ENCODE peak calls at places on chromosomes 5 and 9, in four cellular contexts. One of them, this sample, is unnamed.

GRCh38 chr5:127389616-127390015 is 99.0 kb downstream of the MEGF10 start:
- DNase-seq in GM23338: no peak
- DNase-seq in heart right ventricle: no peak
- DNase-seq in testis: no peak
- DNase-seq in this sample: no peak

GRCh38 chr5:58849995-58850667 is 267.3 kb downstream of the RAB3C start:
- DNase-seq in heart right ventricle: no peak
- DNase-seq in GM23338: peak
- DNase-seq in testis: peak
- DNase-seq in this sample: peak

GRCh38 chr5:107058239-107058638 is 612.5 kb downstream of the EFNA5 start:
- DNase-seq in heart right ventricle: no peak
- DNase-seq in GM23338: no peak
- DNase-seq in testis: no peak
- DNase-seq in this sample: peak

GRCh38 chr5:138603521-138603920 is 28.3 kb upstream of the HSPA9 start:
- DNase-seq in GM23338: no peak
- DNase-seq in heart right ventricle: no peak
- DNase-seq in testis: no peak
- DNase-seq in this sample: peak

GRCh38 chr9:4207881-4208615 is 91.8 kb downstream of the GLIS3 start:
- DNase-seq in heart right ventricle: no peak
- DNase-seq in testis: no peak
- DNase-seq in GM23338: no peak
- DNase-seq in this sample: no peak

GRCh38 chr9:33877727-33878489 is 60.9 kb downstream of the UBE2R2 start:
- DNase-seq in heart right ventricle: no peak
- DNase-seq in testis: no peak
- DNase-seq in GM23338: no peak
- DNase-seq in this sample: no peak

GRCh38 chr9:77922587-77922986 is 109.0 kb downstream of the GNAQ start:
- DNase-seq in testis: peak
- DNase-seq in GM23338: no peak
- DNase-seq in heart right ventricle: no peak
- DNase-seq in this sample: no peak

GRCh38 chr5:97751556-97751955 is 568.5 kb upstream of the RIOK2 start:
- DNase-seq in testis: no peak
- DNase-seq in GM23338: no peak
- DNase-seq in heart right ventricle: no peak
- DNase-seq in this sample: no peak

GRCh38 chr9:88738708-88739107 is 203.7 kb downstream of the NXNL2 start:
- DNase-seq in GM23338: no peak
- DNase-seq in heart right ventricle: no peak
- DNase-seq in testis: no peak
- DNase-seq in this sample: no peak

GRCh38 chr5:176429972-176430371 is 13.6 kb upstream of the CLTB start:
- DNase-seq in GM23338: no peak
- DNase-seq in heart right ventricle: no peak
- DNase-seq in testis: no peak
- DNase-seq in this sample: no peak

GRCh38 chr9:120235081-120235480 is 344.9 kb downstream of the CDK5RAP2 start:
- DNase-seq in GM23338: no peak
- DNase-seq in testis: no peak
- DNase-seq in heart right ventricle: no peak
- DNase-seq in this sample: no peak

GRCh38 chr9:93343663-93344062 is 107.8 kb upstream of the FAM120A start:
- DNase-seq in heart right ventricle: no peak
- DNase-seq in GM23338: no peak
- DNase-seq in testis: no peak
- DNase-seq in this sample: no peak

GRCh38 chr9:76761448-76761847 is 2.8 kb upstream of the PCA3 start:
- DNase-seq in GM23338: peak
- DNase-seq in heart right ventricle: no peak
- DNase-seq in testis: no peak
- DNase-seq in this sample: peak
- TF ChIP-seq CTCF in GM23338: no peak
- TF ChIP-seq CTCF in heart right ventricle: no peak
- TF ChIP-seq CTCF in testis: peak
- TF ChIP-seq CTCF in this sample: peak

DNA sequence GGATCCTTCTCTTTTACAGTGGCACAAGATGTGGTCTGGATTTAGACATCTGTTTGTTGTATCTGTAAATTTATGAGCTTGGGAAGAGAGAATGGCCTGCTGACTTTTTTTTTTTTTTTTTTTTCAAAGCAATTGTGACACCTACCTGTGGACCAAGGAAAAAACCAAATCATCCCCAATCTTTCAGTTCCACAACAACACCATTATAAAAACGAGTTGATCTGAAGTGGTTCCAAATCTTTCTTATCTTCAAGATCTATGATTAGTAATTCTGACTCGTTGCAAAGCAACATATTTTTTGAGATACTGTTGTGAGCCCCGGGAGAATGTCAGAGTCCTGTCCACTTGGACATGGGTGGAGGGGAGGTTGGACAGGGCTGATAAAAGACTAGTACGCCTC is 4.8 kb downstream of the IRX2 start:
- DNase-seq in testis: no peak
- DNase-seq in GM23338: peak
- DNase-seq in heart right ventricle: no peak
- DNase-seq in this sample: peak
- TF ChIP-seq CTCF in testis: no peak
- TF ChIP-seq CTCF in GM23338: no peak
- TF ChIP-seq CTCF in heart right ventricle: no peak
- TF ChIP-seq CTCF in this sample: peak

DNA sequence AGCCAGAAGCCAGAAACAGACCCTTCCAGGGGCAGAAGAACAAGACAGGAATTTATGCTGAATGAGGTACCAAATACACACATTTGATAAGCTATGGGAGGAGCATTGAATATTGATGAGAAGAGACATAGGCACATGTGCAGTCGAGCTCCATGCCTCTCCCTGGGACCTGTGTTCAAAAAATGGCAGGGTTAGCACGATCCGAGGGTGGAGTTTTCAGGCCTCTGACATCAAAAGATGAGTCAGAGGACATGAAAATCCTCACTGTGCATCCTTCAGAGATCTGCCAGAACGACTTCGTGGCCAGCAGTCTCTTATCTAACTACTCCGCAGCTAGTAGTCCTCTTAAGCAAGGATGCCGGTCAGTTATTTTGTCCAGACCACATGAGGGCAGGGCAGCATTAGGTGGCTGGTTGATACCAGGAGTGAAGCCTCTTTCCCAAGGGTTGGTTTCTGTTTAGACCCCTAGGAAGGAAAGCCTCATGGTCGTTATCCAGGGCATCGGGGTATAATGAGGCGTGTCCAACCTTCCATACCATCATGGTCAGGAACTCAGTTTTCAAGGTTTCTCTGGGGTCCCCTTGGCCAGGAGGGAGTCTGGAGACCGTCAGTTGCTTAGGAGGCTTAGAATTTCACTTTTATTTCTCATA is 11.6 kb upstream of the CMBL start:
- DNase-seq in GM23338: no peak
- DNase-seq in testis: no peak
- DNase-seq in heart right ventricle: no peak
- DNase-seq in this sample: no peak
- TF ChIP-seq CTCF in GM23338: peak
- TF ChIP-seq CTCF in testis: no peak
- TF ChIP-seq CTCF in heart right ventricle: peak
- TF ChIP-seq CTCF in this sample: no peak

GRCh38 chr5:96175090-96175489 is 213.4 kb upstream of the ELL2 start:
- DNase-seq in GM23338: peak
- DNase-seq in testis: no peak
- DNase-seq in heart right ventricle: no peak
- DNase-seq in this sample: peak
- TF ChIP-seq CTCF in GM23338: no peak
- TF ChIP-seq CTCF in testis: peak
- TF ChIP-seq CTCF in heart right ventricle: peak
- TF ChIP-seq CTCF in this sample: peak

DNA sequence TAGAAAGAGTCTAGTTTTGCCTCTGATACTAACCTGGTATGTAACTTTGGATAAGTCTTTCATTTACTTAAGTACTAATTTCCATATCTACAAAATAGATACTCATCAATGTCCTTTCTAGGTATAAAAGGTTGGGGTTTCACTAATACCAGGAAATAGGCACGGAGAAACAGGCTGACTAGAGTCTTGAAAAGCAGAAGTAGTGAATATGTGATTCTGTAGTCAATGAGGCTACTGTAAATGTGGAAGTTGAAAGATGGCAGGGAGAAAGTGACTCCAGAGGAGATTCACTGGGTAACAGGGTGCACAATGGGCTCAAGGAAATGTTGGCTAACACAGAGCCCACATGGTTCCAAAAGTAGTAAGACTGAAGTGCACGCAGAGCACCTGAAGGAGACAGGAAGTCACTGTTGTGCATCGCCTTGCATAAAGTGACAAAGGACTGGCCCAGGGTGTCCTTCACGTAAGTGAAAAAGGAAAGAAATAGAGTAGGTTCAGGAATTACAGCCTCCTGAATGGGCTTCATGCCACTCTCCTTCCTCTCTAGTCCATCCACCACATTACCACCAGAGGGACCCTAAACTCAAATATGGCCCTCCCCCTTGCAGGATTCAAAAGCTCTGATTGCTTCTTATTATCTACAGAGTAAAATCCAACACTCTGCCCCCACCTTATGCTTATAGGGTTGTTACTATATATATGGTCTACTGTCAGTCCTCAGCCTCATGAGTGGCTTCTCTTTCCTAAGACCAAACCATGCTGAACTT is 288.0 kb upstream of the SMARCA2 start:
- DNase-seq in GM23338: peak
- DNase-seq in testis: no peak
- DNase-seq in heart right ventricle: no peak
- DNase-seq in this sample: peak
- TF ChIP-seq CTCF in GM23338: peak
- TF ChIP-seq CTCF in testis: no peak
- TF ChIP-seq CTCF in heart right ventricle: peak
- TF ChIP-seq CTCF in this sample: peak

GRCh38 chr5:122997294-122997693 is 39.2 kb downstream of the PPIC start:
- DNase-seq in testis: no peak
- DNase-seq in heart right ventricle: no peak
- DNase-seq in GM23338: peak
- DNase-seq in this sample: no peak

GRCh38 chr5:123000731-123001130 is 35.8 kb downstream of the PPIC start:
- DNase-seq in GM23338: no peak
- DNase-seq in testis: no peak
- DNase-seq in heart right ventricle: no peak
- DNase-seq in this sample: no peak

GRCh38 chr5:122996102-122996501 is 40.4 kb downstream of the PPIC start:
- DNase-seq in testis: no peak
- DNase-seq in heart right ventricle: no peak
- DNase-seq in GM23338: no peak
- DNase-seq in this sample: no peak

GRCh38 chr5:123001801-123002200 is 34.7 kb downstream of the PPIC start:
- DNase-seq in testis: no peak
- DNase-seq in GM23338: no peak
- DNase-seq in heart right ventricle: no peak
- DNase-seq in this sample: no peak

GRCh38 chr5:122999947-123000563 is 36.5 kb downstream of the PPIC start:
- DNase-seq in GM23338: peak
- DNase-seq in heart right ventricle: peak
- DNase-seq in testis: peak
- DNase-seq in this sample: peak
- TF ChIP-seq CTCF in GM23338: peak
- TF ChIP-seq CTCF in heart right ventricle: peak
- TF ChIP-seq CTCF in testis: no peak
- TF ChIP-seq CTCF in this sample: peak

DNA sequence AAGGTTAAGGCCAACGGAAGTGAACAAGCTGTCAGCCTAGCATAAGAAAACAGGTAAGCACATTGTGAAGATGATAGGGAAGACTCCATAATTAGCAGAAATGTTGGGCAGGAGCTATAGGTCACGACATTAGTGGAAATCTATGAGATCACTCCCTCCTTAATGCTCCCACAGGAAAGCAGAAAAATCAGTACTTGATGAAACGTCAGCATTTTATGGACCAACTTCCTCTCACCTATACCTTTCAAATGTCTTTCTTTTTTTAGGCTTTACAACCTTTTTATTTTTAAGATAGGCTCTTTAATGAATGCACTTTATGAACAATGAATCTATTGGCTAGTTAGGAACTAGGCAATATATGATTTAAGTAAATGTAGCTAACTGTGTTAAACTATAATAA is 29.4 kb upstream of the HCN1 start:
- DNase-seq in GM23338: no peak
- DNase-seq in testis: no peak
- DNase-seq in heart right ventricle: no peak
- DNase-seq in this sample: no peak
- TF ChIP-seq CTCF in GM23338: no peak
- TF ChIP-seq CTCF in testis: no peak
- TF ChIP-seq CTCF in heart right ventricle: no peak
- TF ChIP-seq CTCF in this sample: no peak

GRCh38 chr9:132801659-132802058 is 76.4 kb downstream of the AK8 start:
- DNase-seq in testis: no peak
- DNase-seq in heart right ventricle: no peak
- DNase-seq in GM23338: no peak
- DNase-seq in this sample: no peak

GRCh38 chr9:132797861-132798659 is 80.0 kb downstream of the AK8 start:
- DNase-seq in GM23338: no peak
- DNase-seq in testis: peak
- DNase-seq in heart right ventricle: no peak
- DNase-seq in this sample: no peak

GRCh38 chr9:132798817-132799790 is 79.0 kb downstream of the AK8 start:
- DNase-seq in testis: peak
- DNase-seq in heart right ventricle: no peak
- DNase-seq in GM23338: peak
- DNase-seq in this sample: no peak

GRCh38 chr9:132802121-132802795 is 75.8 kb downstream of the AK8 start:
- DNase-seq in testis: no peak
- DNase-seq in heart right ventricle: no peak
- DNase-seq in GM23338: peak
- DNase-seq in this sample: no peak

GRCh38 chr9:132800038-132800648 is 77.9 kb downstream of the AK8 start:
- DNase-seq in testis: peak
- DNase-seq in GM23338: peak
- DNase-seq in heart right ventricle: peak
- DNase-seq in this sample: peak
- TF ChIP-seq CTCF in testis: peak
- TF ChIP-seq CTCF in GM23338: peak
- TF ChIP-seq CTCF in heart right ventricle: peak
- TF ChIP-seq CTCF in this sample: peak